ENCODE peak calls at places on chromosome 11, in seven cellular contexts. Z is HFFc6, U is body of pancreas, E is cardiac fibroblast, V is right lobe of liver, O is ovary, T is left ventricle myocardium inferior. Y is an unnamed sample.

GRCh38 chr11:78472905-78473304 is 55.3 kb upstream of the GAB2 start:
- DNase-seq in Z (no peak), U (no peak), E (no peak), V (no peak), O (no peak), T (no peak), Y (no peak)

GRCh38 chr11:68213135-68213515 is at the start of gene KMT5B:
- DNase-seq in Z (no peak), U (peak), E (peak), V (peak), O (peak), T (peak), Y (no peak)

GRCh38 chr11:85721191-85721590 is 35.2 kb upstream of the CCDC89 start:
- DNase-seq in Z (no peak), U (no peak), E (no peak), V (no peak), O (no peak), T (no peak), Y (no peak)

GRCh38 chr11:29022676-29023075 is 914.5 kb downstream of the METTL15 start:
- DNase-seq in Z (no peak), U (no peak), E (peak), V (no peak), O (no peak), T (no peak), Y (no peak)

GRCh38 chr11:66268953-66269906 is 791 bp downstream of the RAB1B start:
- DNase-seq in Z (peak), U (no peak), E (peak), V (no peak), O (no peak), T (no peak), Y (no peak)

GRCh38 chr11:85955531-85955930 is 100.3 kb downstream of the CCDC83 start:
- DNase-seq in Z (peak), U (no peak), E (peak), V (no peak), O (no peak), T (no peak), Y (no peak)

GRCh38 chr11:18650859-18651557 is 16.9 kb upstream of the SPTY2D1 start:
- DNase-seq in Z (peak), U (peak), E (peak), V (no peak), O (no peak), T (no peak), Y (no peak)

GRCh38 chr11:132187814-132188213 is 817.4 kb downstream of the NTM start:
- DNase-seq in Z (peak), U (no peak), E (peak), V (no peak), O (no peak), T (no peak), Y (no peak)

GRCh38 chr11:45576461-45577215 is 88.8 kb downstream of the CHST1 start:
- DNase-seq in Z (no peak), U (no peak), E (peak), V (no peak), O (no peak), T (no peak), Y (no peak)